ENCODE peak calls at places on chromosomes 6 and 20, in five cellular contexts. P is SJSA1, S is PC-9, I is esophagus squamous epithelium, E is pancreas. A is an unnamed sample. For H3K4me1, the result is how much of the 10 kb centered on the place peaks cover.

GRCh38 chr6:106820412-106820852 is 154.1 kb downstream of the CD24 start:
- DNase-seq in P (peak), S (peak), I (no peak), E (no peak), A (no peak)

GRCh38 chr20:24731312-24731711 is 217.8 kb upstream of the CST7 start:
- DNase-seq in P (no peak), S (no peak), I (no peak), E (no peak), A (no peak)

GRCh38 chr6:75498862-75499261 is 5.3 kb upstream of the FILIP1 start:
- DNase-seq in P (no peak), S (no peak), I (no peak), E (no peak), A (no peak)

GRCh38 chr6:154302111-154302752 is 54.4 kb downstream of the IPCEF1 start:
- DNase-seq in P (peak), S (no peak), I (no peak), E (no peak), A (no peak)

GRCh38 chr6:112027942-112028674 is 25.8 kb upstream of the CCN6 start:
- DNase-seq in P (no peak), S (no peak), I (no peak), E (no peak), A (no peak)

GRCh38 chr20:45052698-45053440 is 48.1 kb downstream of the KCNS1 start:
- DNase-seq in P (peak), S (no peak), I (no peak), E (no peak), A (no peak)

GRCh38 chr6:1781152-1781848 is 171.6 kb downstream of the FOXC1 start:
- DNase-seq in P (no peak), S (no peak), I (no peak), E (no peak), A (no peak)

GRCh38 chr6:169415179-169415578 is 161.5 kb upstream of the THBS2 start:
- DNase-seq in P (no peak), S (no peak), I (no peak), E (no peak), A (no peak)

GRCh38 chr20:49541733-49542513 is 26.0 kb downstream of the PTGIS start:
- DNase-seq in P (peak), S (peak), I (no peak), E (no peak), A (peak)

GRCh38 chr20:9160760-9161159 is 91.9 kb downstream of the PLCB4 start:
- DNase-seq in P (no peak), S (no peak), I (no peak), E (no peak), A (no peak)

GRCh38 chr6:34391023-34391485 is 1.4 kb downstream of the NUDT3 start:
- DNase-seq in P (peak), S (peak), I (no peak), E (no peak), A (no peak)

GRCh38 chr6:25217275-25217674 is 61.9 kb upstream of the CARMIL1 start:
- DNase-seq in P (no peak), S (no peak), I (no peak), E (no peak), A (no peak)

GRCh38 chr6:7629321-7629720 is 39.3 kb downstream of the SNRNP48 start:
- DNase-seq in P (no peak), S (no peak), I (no peak), E (no peak), A (no peak)

GRCh38 chr6:106799008-106799952 is 169.9 kb downstream of the QRSL1 start:
- DNase-seq in P (peak), S (peak), I (no peak), E (no peak), A (no peak)

GRCh38 chr6:100246206-100246605 is 218.5 kb downstream of the SIM1 start:
- DNase-seq in P (no peak), S (no peak), I (no peak), E (no peak), A (no peak)

GRCh38 chr6:82608365-82608764 is 244.7 kb downstream of the TPBG start:
- DNase-seq in P (no peak), S (no peak), I (no peak), E (no peak), A (no peak)
- H3K4me1 ChIP-seq in P (under half), S (under half), I (under half), E (under half), A (under half)

GRCh38 chr20:503048-503737 is 40.4 kb downstream of the CSNK2A1 start:
- DNase-seq in P (no peak), S (no peak), I (no peak), E (no peak), A (no peak)
- H3K4me1 ChIP-seq in P (under half), S (under half), I (under half), E (under half), A (under half)

GRCh38 chr20:10795286-10796026 is 121.7 kb upstream of the JAG1 start:
- DNase-seq in P (no peak), S (no peak), I (no peak), E (peak), A (no peak)
- H3K4me1 ChIP-seq in P (under half), S (under half), I (under half), E (under half), A (under half)

GRCh38 chr6:159971341-159972178 is 2.7 kb downstream of the IGF2R start:
- DNase-seq in P (no peak), S (no peak), I (no peak), E (no peak), A (no peak)

GRCh38 chr6:159972506-159973268 is 3.8 kb downstream of the IGF2R start:
- DNase-seq in P (no peak), S (no peak), I (no peak), E (no peak), A (no peak)

GRCh38 chr6:159974932-159975331 is 6.0 kb downstream of the IGF2R start:
- DNase-seq in P (no peak), S (no peak), I (no peak), E (no peak), A (no peak)

GRCh38 chr6:159973406-159973805 is 4.5 kb downstream of the IGF2R start:
- DNase-seq in P (no peak), S (no peak), I (no peak), E (no peak), A (no peak)

DNA sequence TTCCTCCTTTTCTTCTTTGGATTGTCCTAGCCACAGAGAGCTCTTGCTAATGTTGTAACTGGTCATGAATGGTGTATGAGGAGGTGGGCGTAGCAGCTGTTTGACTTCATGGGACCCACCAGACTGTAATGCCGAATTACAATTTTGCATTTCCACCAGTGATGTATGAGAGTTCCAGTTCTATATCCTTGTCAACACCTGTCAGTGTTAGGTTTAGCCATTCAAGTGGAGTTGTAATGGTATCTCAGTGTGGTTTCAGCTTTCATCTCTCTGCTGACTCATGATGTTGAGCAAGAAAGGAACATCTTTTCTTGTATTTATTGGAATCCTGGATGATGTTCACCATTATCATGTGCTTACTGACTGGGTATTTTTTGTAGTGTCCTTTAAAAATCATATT is 5.1 kb downstream of the IGF2R start:
- DNase-seq in P (no peak), S (no peak), I (no peak), E (no peak), A (no peak)
- H3K4me1 ChIP-seq in P (under half), S (half or more), I (under half), E (under half), A (half or more)

DNA sequence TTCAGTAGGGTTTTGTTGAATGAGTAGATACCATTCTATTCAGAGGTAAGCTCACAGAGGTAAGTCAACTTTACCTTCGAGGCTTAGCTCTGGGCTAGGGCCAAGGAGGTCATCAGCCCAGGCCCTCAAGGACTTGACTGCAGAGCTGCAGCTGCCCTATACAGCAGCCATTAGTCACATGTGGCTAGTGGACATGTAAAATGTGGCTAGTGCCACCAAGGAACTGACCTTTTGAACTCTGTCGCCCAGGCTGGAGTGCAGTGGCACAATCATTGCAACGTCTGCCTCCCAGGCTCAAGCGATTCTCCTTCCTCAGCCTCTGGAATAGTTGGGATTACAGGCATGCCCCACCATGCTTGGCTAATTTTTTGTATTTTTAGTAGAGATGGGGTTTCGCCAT is 47.9 kb upstream of the EPB41L1 start:
- DNase-seq in P (no peak), S (no peak), I (no peak), E (no peak), A (no peak)
- H3K4me1 ChIP-seq in P (under half), S (under half), I (under half), E (under half), A (under half)

GRCh38 chr6:161498881-161499280 is 225.0 kb upstream of the AGPAT4 start:
- DNase-seq in P (no peak), S (no peak), I (no peak), E (no peak), A (no peak)

GRCh38 chr6:161498359-161498758 is 224.5 kb upstream of the AGPAT4 start:
- DNase-seq in P (peak), S (no peak), I (no peak), E (no peak), A (no peak)

GRCh38 chr6:161496941-161497340 is 223.1 kb upstream of the AGPAT4 start:
- DNase-seq in P (no peak), S (no peak), I (no peak), E (no peak), A (no peak)

GRCh38 chr6:161489626-161490306 is 215.9 kb upstream of the AGPAT4 start:
- DNase-seq in P (no peak), S (no peak), I (no peak), E (no peak), A (no peak)

GRCh38 chr6:161493731-161494130 is 219.9 kb upstream of the AGPAT4 start:
- DNase-seq in P (no peak), S (no peak), I (no peak), E (no peak), A (no peak)
- H3K4me1 ChIP-seq in P (under half), S (under half), I (under half), E (under half), A (under half)

DNA sequence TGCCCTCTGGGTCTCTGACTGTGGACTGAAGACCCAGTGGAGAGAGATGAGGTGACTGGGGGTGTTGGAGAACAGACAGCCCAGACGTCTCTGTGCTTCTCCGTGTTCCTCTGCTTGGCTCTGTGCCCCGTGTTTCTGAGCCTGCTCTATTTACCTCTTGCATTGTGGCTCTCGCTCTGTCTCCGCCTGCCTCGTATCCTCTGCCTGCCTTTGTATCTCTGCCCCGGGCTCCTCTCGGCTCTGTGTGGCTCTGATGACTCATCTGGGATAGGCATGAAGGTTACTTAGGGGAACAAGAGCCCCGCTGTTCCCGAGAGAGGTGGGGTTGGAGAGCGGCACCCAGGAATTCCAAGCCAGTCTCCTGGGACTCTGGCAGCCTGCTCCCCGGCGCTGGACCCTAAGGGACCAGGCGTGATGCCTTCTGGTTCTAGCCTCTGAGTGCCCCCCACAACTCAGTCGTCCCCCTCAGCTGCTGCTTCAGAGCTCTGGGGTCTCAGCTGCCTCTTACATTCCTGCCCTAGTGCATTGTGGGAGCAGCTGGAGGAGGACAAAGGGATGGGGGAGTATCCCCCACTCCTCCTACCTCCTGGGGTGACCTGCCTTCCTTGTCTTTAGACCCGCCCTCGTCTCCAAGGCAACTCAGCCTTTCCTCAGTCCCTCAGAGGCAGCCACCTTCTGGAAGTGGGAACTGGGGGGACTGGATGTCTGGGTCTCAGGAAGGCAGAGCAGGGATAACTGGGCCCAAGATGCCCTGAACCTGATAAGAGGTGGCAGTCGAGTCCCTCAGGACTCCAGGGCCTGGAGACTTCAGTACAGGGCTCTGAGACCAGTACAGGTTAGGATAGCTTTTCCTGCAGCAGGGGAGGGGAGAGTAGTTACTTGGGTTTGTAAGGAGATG is 1.9 kb downstream of the DDR1 start:
- DNase-seq in P (peak), S (peak), I (no peak), E (no peak), A (peak)
- H3K4me1 ChIP-seq in P (half or more), S (under half), I (half or more), E (under half), A (under half)